ENCODE peak calls at places on chromosome 10, in six cellular contexts. A is H54, O is suprapubic skin, N is IMR-90, J is breast epithelium, Q is Peyer's patch. C is an unnamed sample.

GRCh38 chr10:122344741-122345258 is 29.7 kb upstream of the PLEKHA1 start:
- DNase-seq in A (peak), O (no peak), N (peak), J (no peak), Q (no peak), C (no peak)

GRCh38 chr10:34698248-34698831 is 116.8 kb downstream of the PARD3 start:
- DNase-seq in A (no peak), O (no peak), N (no peak), J (no peak), Q (no peak), C (no peak)

GRCh38 chr10:116255931-116256748 is 16.9 kb downstream of the GFRA1 start:
- DNase-seq in A (no peak), O (no peak), N (no peak), J (no peak), Q (no peak), C (no peak)

GRCh38 chr10:48750019-48750418 is 65.3 kb downstream of the WDFY4 start:
- DNase-seq in A (no peak), O (no peak), N (no peak), J (no peak), Q (no peak), C (no peak)

GRCh38 chr10:29840516-29841276 is 205.9 kb upstream of the SVIL start:
- DNase-seq in A (no peak), O (no peak), N (no peak), J (no peak), Q (no peak), C (peak)

GRCh38 chr10:62869958-62870357 is 53.8 kb upstream of the EGR2 start:
- DNase-seq in A (no peak), O (no peak), N (no peak), J (no peak), Q (no peak), C (no peak)

GRCh38 chr10:100340948-100341847 is 5.8 kb upstream of the SCD start:
- DNase-seq in A (no peak), O (no peak), N (no peak), J (no peak), Q (no peak), C (peak)

GRCh38 chr10:30373596-30374327 is 24.7 kb upstream of the MTPAP start:
- DNase-seq in A (no peak), O (no peak), N (no peak), J (no peak), Q (peak), C (no peak)

GRCh38 chr10:93718937-93719725 is 16.7 kb upstream of the FRA10AC1 start:
- DNase-seq in A (no peak), O (no peak), N (no peak), J (no peak), Q (no peak), C (no peak)

GRCh38 chr10:26472440-26472778 is 34.3 kb downstream of the APBB1IP start:
- DNase-seq in A (no peak), O (no peak), N (no peak), J (no peak), Q (no peak), C (no peak)

GRCh38 chr10:26468291-26468690 is 30.1 kb downstream of the APBB1IP start:
- DNase-seq in A (no peak), O (no peak), N (no peak), J (no peak), Q (no peak), C (no peak)

GRCh38 chr10:26467639-26468038 is 29.5 kb downstream of the APBB1IP start:
- DNase-seq in A (no peak), O (no peak), N (no peak), J (no peak), Q (no peak), C (no peak)

GRCh38 chr10:26464632-26465280 is 26.6 kb downstream of the APBB1IP start:
- DNase-seq in A (no peak), O (no peak), N (no peak), J (no peak), Q (no peak), C (no peak)

GRCh38 chr10:26468691-26469090 is 30.6 kb downstream of the APBB1IP start:
- DNase-seq in A (no peak), O (no peak), N (no peak), J (no peak), Q (peak), C (no peak)
- TF ChIP-seq POLR2A in A (no peak), O (no peak), N (no peak), J (no peak), Q (no peak), C (no peak)

GRCh38 chr10:5493698-5494097 is 5.7 kb downstream of the CALML5 start:
- DNase-seq in A (no peak), O (peak), N (no peak), J (peak), Q (no peak), C (no peak)
- TF ChIP-seq POLR2A in A (no peak), O (no peak), N (no peak), J (no peak), Q (no peak), C (no peak)

GRCh38 chr10:22251751-22252285 is 34.0 kb upstream of the EBLN1 start:
- DNase-seq in A (no peak), O (no peak), N (no peak), J (peak), Q (peak), C (peak)

GRCh38 chr10:22252801-22253577 is 35.2 kb upstream of the EBLN1 start:
- DNase-seq in A (no peak), O (no peak), N (no peak), J (no peak), Q (peak), C (peak)

GRCh38 chr10:22253578-22253882 is 35.7 kb upstream of the EBLN1 start:
- DNase-seq in A (no peak), O (no peak), N (no peak), J (no peak), Q (peak), C (no peak)

GRCh38 chr10:22250897-22251605 is 33.2 kb upstream of the EBLN1 start:
- DNase-seq in A (no peak), O (no peak), N (no peak), J (no peak), Q (peak), C (no peak)

DNA sequence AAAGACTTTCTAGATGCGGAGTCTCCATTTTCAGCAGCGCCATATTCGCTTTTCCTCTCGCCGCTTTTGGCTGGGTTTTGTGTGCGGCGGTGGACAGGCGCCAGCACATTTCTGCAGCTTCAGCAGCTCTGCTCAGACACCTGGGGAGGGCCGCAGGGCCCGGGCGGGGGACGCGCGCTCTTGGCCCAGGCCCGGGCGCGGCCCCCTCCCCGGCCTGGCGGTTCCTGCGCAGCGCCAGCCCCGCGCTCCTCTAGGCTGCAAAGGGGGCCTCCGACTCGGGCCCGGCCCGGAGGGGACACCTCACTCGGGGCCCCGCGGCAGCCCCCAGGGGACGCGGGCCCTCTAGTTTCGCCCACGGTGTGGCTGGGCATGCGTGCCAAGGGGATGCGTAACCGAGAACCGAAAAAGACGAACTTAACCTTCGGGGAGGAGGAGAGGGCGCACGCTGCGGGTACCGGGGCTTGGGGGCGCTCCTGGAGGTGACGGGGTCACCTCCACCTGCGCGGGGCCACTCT is 34.5 kb upstream of the EBLN1 start:
- DNase-seq in A (no peak), O (no peak), N (no peak), J (peak), Q (peak), C (peak)
- TF ChIP-seq POLR2A in A (no peak), O (no peak), N (no peak), J (no peak), Q (no peak), C (no peak)

GRCh38 chr10:108450280-108450679 is 1285.8 kb upstream of the SORCS1 start:
- DNase-seq in A (no peak), O (no peak), N (no peak), J (no peak), Q (no peak), C (no peak)

GRCh38 chr10:108443636-108444035 is 1279.1 kb upstream of the SORCS1 start:
- DNase-seq in A (no peak), O (no peak), N (no peak), J (no peak), Q (no peak), C (no peak)

GRCh38 chr10:108445746-108446145 is 1281.2 kb upstream of the SORCS1 start:
- DNase-seq in A (no peak), O (no peak), N (no peak), J (no peak), Q (no peak), C (no peak)
- TF ChIP-seq POLR2A in A (no peak), O (no peak), N (no peak), J (no peak), Q (no peak), C (no peak)

DNA sequence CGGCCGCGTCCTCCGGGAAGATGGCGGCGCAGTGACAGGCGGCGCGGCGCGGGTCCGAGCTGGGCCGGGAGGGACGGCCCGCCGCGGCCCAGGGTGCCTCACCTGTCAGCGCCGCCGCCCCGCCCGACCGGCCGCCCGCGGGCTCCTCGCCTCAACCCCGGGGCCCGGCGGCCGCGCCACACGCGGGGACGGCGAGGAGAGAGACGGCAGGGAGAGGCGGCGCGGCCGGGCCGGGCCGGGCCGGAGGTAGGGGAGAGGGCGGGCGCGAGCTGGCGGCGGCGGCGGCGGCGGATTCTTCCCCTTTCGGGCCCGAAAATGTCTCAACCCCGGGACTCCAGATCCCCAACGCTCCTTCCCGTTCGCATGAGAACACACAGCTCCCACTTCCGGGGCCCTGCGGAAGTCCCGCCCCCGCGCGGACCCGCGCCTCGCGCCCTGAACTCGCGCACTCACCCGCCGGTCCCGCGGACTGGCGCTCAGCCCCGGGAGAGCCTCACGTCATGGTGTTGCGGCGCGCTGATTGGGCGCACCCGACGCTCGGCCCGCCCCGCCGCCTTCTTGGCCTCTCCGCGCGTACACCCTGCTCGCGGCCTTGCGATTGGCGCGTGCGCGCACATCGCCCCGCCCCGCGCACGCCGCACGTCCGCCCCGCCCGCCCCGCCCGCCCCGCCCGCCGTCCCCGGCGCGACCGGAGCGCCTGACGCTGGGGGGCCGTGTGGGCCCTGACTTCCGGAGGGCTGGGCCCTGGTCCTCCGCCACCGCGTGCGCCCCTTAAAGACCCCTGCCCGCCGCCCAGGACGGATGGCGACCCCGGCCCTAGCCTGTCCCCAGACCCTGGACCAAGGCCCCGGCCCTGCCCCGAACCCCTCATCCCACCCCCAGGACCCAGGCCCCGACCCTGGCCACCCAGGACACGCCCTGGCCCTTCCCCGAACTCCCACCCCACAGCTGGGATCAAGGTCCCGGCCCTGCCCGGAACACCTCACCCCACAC is at the start of gene LARP4B:
- DNase-seq in A (peak), O (peak), N (peak), J (peak), Q (peak), C (peak)
- TF ChIP-seq POLR2A in A (peak), O (peak), N (peak), J (no peak), Q (peak), C (peak)

C was measured in right lobe of liver.